ENCODE peak calls at places on chromosomes 12 and 14, in ten cellular contexts. K is neural crest cell; U is nucleus accumbens; J is stimulated activated CD8-positive, alpha-beta memory T cell treated with anti-CD3 and anti-CD28 coated beads, Interleukin-12 subunit alpha, Interleukin-12 subunit beta, amount 100 ng/mL, for 1 hour; W is HEK293T; T is NB4; E is activated T-cell treated with anti-CD3 and anti-CD28 coated beads, Interleukin-2, amount 50 U/mL, for 72 hours; Q is Caco-2; Z is frontal cortex; B is GDM1. P is an unnamed sample.

GRCh38 chr14:41505491-41505890 is 101.2 kb upstream of the LRFN5 start:
- DNase-seq in K (no peak), U (no peak), J (no peak), W (peak), T (no peak), E (no peak), Q (no peak), Z (no peak), B (no peak), P (no peak)

GRCh38 chr12:59615392-59616165 is 19.8 kb downstream of the SLC16A7 start:
- DNase-seq in K (no peak), U (no peak), J (no peak), W (no peak), T (no peak), E (no peak), Q (no peak), Z (no peak), B (no peak), P (no peak)

GRCh38 chr14:78319826-78320635 is 149.9 kb downstream of the NRXN3 start:
- DNase-seq in K (no peak), U (no peak), J (no peak), W (no peak), T (no peak), E (no peak), Q (no peak), Z (no peak), B (no peak), P (no peak)

GRCh38 chr12:22121224-22121623 is 75.2 kb downstream of the CMAS start:
- DNase-seq in K (no peak), U (no peak), J (no peak), W (no peak), T (peak), E (peak), Q (no peak), Z (no peak), B (no peak), P (no peak)

GRCh38 chr12:62862259-62862881 is 72.6 kb downstream of the PPM1H start:
- DNase-seq in K (no peak), U (no peak), J (no peak), W (no peak), T (no peak), E (no peak), Q (no peak), Z (no peak), B (no peak), P (no peak)

GRCh38 chr12:3431685-3432084 is 59.3 kb upstream of the PRMT8 start:
- DNase-seq in K (no peak), U (no peak), J (no peak), W (no peak), T (no peak), E (no peak), Q (no peak), Z (no peak), B (no peak), P (no peak)

GRCh38 chr14:51523243-51523642 is 128.5 kb upstream of the FRMD6 start:
- DNase-seq in K (no peak), U (no peak), J (no peak), W (no peak), T (no peak), E (no peak), Q (no peak), Z (no peak), B (no peak), P (no peak)

GRCh38 chr12:127143020-127143419 is 1124.0 kb upstream of the TMEM132C start:
- DNase-seq in K (no peak), U (no peak), J (no peak), W (no peak), T (no peak), E (no peak), Q (no peak), Z (no peak), B (no peak), P (no peak)

GRCh38 chr14:86787782-86788181 is 1205.2 kb downstream of the GALC start:
- DNase-seq in K (no peak), U (no peak), J (no peak), W (no peak), T (peak), E (no peak), Q (no peak), Z (no peak), B (no peak), P (no peak)

GRCh38 chr12:123270380-123271181 is 1.1 kb downstream of the CDK2AP1 start:
- DNase-seq in K (peak), U (no peak), J (no peak), W (peak), T (peak), E (peak), Q (no peak), Z (no peak), B (no peak), P (no peak)

GRCh38 chr12:92469837-92470236 is 233.0 kb upstream of the PLEKHG7 start:
- DNase-seq in K (no peak), U (no peak), J (no peak), W (no peak), T (no peak), E (no peak), Q (no peak), Z (no peak), B (no peak), P (peak)

GRCh38 chr14:92542766-92543554 is 29.4 kb downstream of the RIN3 start:
- DNase-seq in K (no peak), U (no peak), J (no peak), W (no peak), T (peak), E (no peak), Q (no peak), Z (no peak), B (no peak), P (no peak)

GRCh38 chr14:31529053-31529452 is 32.2 kb upstream of the NUBPL start:
- DNase-seq in K (no peak), U (no peak), J (no peak), W (no peak), T (no peak), E (no peak), Q (no peak), Z (no peak), B (no peak), P (no peak)

GRCh38 chr12:131167334-131167733 is 213.6 kb downstream of the ADGRD1 start:
- DNase-seq in K (no peak), U (no peak), J (no peak), W (no peak), T (no peak), E (no peak), Q (no peak), Z (no peak), B (no peak), P (no peak)

P was measured in A549.